ENCODE peak calls at places on chromosomes 11 and 22, in nine cellular contexts. W is dorsolateral prefrontal cortex, A is lung, U is esophagus squamous epithelium, Y is ovary, O is mammary epithelial cell, T is upper lobe of right lung, L is GM23338, V is cardiac muscle cell. R is an unnamed sample.
A peak's percentile ranks its signal among the peaks of the same experiment; 100 is the strongest.

GRCh38 chr22:50444663-50445062 is 30.2 kb downstream of the SBF1 start:
- DNase-seq in W (no peak), O (peak; percentile 21), A (peak; percentile 85), T (no peak), U (no peak), V (peak; percentile 12), Y (peak; percentile 70), L (no peak), R (no peak)

GRCh38 chr11:35962373-35963138 is 18.7 kb downstream of the LDLRAD3 start:
- DNase-seq in O (no peak), Y (no peak), L (no peak), T (no peak), W (no peak), V (no peak), U (no peak), A (no peak), R (no peak)

GRCh38 chr11:17012712-17013547 is 1.3 kb downstream of the PLEKHA7 start:
- DNase-seq in V (peak; percentile 64), U (no peak), T (peak; percentile 77), W (no peak), A (peak; percentile 46), O (peak; percentile 81), L (peak; percentile 72), Y (peak; percentile 57), R (no peak)

GRCh38 chr11:12787847-12788246 is 113.6 kb downstream of the TEAD1 start:
- DNase-seq in L (no peak), V (no peak), U (no peak), A (no peak), W (no peak), Y (no peak), T (no peak), O (peak; percentile 45), R (no peak)

GRCh38 chr11:44877908-44878459 is 72.7 kb downstream of the TP53I11 start:
- DNase-seq in V (no peak), O (no peak), U (no peak), L (peak; percentile 46), A (no peak), T (no peak), Y (peak; percentile 35), W (no peak), R (no peak)

GRCh38 chr22:33409134-33409533 is 351.0 kb upstream of the SYN3 start:
- DNase-seq in Y (no peak), V (no peak), T (no peak), L (peak; percentile 25), O (no peak), A (no peak), U (no peak), W (no peak), R (no peak)

GRCh38 chr11:57786436-57786835 is 24.8 kb downstream of the CTNND1 start:
- DNase-seq in L (no peak), V (no peak), T (no peak), W (no peak), O (no peak), U (no peak), A (no peak), Y (no peak), R (no peak)

GRCh38 chr22:50018608-50019291 is 6.2 kb upstream of the IL17REL start:
- DNase-seq in A (no peak), T (no peak), V (no peak), W (no peak), U (no peak), L (no peak), O (no peak), Y (no peak), R (no peak)

GRCh38 chr22:41526226-41526531 is 18.1 kb downstream of the POLR3H start:
- DNase-seq in Y (no peak), T (no peak), V (no peak), A (no peak), L (no peak), W (no peak), O (no peak), U (no peak), R (no peak)

GRCh38 chr11:128761339-128761738 is 67.5 kb downstream of the FLI1 start:
- DNase-seq in A (no peak), W (no peak), V (no peak), O (no peak), Y (no peak), U (no peak), T (no peak), L (no peak), R (no peak)

GRCh38 chr11:123577081-123577598 is 77.3 kb downstream of the SCN3B start:
- DNase-seq in V (peak; percentile 71), O (peak; percentile 20), Y (peak; percentile 82), L (peak; percentile 86), U (no peak), A (peak; percentile 65), T (peak; percentile 81), W (peak; percentile 77), R (no peak)

GRCh38 chr22:38257650-38258246 is 15.1 kb downstream of the TMEM184B start:
- DNase-seq in W (no peak), A (no peak), Y (peak; percentile 74), O (no peak), U (no peak), T (no peak), L (peak; percentile 45), V (peak; percentile 38), R (no peak)

DNA sequence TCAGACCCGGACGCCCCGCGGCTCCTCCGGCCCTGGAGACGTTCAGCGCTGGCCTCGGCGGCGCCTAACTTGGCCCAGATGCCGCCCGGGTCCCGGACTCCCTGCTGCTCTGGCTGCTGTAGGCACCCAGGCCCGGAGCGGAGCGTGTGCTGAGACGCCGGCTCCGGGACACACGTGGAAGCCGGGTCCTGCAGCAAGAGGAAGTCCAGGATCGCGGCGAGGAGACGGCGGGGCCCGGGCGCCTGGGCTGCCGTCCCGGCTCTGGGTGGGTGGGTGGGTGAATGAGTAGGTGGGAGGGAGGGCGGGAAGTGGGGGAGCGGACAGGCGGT is 223 bp downstream of the WT1 start:
- DNase-seq in A (no peak), L (peak; percentile 45), W (no peak), U (no peak), T (no peak), Y (no peak), V (no peak), O (no peak), R (no peak)
- H3K27ac ChIP-seq in A (no peak overlapping the region), L (no peak overlapping the region), W (no peak overlapping the region), U (no peak overlapping the region), T (no peak overlapping the region), Y (peak overlapping the region; percentile 94), V (no peak overlapping the region), O (no peak overlapping the region), R (no peak overlapping the region)

DNA sequence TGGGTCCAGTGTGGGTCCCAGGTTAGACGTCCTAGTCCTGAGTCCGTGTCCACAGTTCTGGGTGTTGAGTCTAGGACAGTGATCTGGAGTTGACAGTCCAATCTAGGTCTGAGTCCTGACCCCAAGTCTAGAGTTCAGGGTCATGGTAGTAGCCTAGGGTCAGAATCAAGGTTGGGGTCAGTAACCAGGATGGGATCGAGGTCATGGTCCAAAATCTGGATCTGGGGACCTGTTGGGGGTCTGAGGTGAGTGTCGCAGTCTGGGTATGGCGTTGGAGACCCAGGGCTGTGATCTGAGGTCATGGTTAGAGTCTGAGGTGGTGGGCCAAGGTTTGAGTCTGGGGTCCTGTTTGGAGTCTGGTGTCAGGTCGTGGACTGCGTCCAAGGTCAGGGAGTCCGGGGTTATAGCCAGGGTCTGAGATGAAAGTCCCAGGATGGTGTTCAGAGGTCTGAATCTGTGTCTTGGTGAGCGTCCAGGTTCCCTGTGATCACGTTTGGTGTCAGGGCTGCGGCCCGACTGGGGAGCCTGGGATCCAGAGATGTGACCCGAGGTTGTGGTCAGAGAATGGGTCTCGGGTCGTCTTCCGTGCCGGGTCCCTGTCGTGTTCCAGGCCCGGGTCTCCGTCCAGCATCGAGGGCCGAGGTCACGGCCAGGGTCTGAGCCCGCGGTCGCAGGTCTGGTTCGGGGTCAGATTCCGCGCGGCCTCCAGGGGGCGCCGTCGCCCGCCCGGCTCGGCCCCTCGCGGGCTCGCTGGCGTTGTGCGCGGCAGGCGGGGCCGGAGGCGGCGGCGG is 445 bp upstream of the GRK2 start:
- DNase-seq in A (peak; percentile 81), Y (peak; percentile 82), V (peak; percentile 82), L (peak; percentile 84), U (no peak), T (peak; percentile 91), O (peak; percentile 46), W (peak; percentile 55), R (no peak)
- H3K4me3 ChIP-seq in A (no peak overlapping the region), Y (peak overlapping the region; percentile 16), V (no peak overlapping the region), L (peak overlapping the region; percentile 47), U (peak overlapping the region; percentile 19), T (peak overlapping the region; percentile 14), O (peak overlapping the region; percentile 33), W (peak overlapping the region; percentile 45), R (peak overlapping the region; percentile 46)

DNA sequence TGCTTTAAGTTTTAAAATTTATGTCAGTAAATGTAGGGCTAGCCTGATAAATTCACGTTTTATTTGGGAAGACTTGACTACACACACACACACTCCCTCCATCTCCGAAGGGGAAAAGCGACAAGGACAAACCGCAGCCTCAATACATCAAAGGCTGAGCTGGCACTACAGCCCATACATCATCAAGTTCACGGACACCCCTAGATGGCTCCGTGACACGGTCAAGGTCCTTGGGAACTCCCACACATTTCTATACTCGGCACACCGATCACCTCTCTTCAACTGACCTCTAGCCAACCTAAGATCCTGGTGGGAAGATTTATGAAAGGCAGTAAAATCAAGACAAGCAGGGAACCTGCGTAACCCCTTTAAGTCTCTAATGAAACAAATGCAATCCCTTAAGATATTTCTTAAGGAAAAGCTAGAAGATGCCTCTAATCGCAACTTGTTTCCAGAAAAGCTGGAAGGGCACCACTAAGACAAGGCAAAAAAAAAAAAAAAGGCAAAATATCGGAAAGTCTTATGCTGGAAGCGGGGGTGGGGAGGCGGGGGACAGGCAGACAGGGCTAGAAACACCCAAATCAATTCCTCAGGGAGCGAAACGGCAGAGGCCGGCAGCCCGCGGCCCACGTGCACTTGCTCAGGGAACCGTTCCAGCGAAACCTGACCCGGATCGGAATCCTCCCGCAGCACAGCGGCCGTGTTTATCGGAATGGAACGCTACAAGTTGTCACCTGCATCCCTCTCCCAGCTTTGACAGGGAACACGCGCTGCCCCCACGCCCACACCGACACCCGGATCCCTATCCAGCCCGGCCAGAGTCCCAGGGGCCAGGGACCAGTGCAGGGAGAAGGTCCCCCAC is 1.5 kb downstream of the ARHGAP20 start:
- DNase-seq in V (peak; percentile 48), Y (peak; percentile 52), T (peak; percentile 76), W (peak; percentile 35), O (no peak), U (no peak), L (peak; percentile 62), A (peak; percentile 52), R (no peak)
- H3K27ac ChIP-seq in V (no peak overlapping the region), Y (no peak overlapping the region), T (no peak overlapping the region), W (peak overlapping the region; percentile 73), O (no peak overlapping the region), U (peak overlapping the region; percentile 72), L (no peak overlapping the region), A (no peak overlapping the region), R (no peak overlapping the region)

DNA sequence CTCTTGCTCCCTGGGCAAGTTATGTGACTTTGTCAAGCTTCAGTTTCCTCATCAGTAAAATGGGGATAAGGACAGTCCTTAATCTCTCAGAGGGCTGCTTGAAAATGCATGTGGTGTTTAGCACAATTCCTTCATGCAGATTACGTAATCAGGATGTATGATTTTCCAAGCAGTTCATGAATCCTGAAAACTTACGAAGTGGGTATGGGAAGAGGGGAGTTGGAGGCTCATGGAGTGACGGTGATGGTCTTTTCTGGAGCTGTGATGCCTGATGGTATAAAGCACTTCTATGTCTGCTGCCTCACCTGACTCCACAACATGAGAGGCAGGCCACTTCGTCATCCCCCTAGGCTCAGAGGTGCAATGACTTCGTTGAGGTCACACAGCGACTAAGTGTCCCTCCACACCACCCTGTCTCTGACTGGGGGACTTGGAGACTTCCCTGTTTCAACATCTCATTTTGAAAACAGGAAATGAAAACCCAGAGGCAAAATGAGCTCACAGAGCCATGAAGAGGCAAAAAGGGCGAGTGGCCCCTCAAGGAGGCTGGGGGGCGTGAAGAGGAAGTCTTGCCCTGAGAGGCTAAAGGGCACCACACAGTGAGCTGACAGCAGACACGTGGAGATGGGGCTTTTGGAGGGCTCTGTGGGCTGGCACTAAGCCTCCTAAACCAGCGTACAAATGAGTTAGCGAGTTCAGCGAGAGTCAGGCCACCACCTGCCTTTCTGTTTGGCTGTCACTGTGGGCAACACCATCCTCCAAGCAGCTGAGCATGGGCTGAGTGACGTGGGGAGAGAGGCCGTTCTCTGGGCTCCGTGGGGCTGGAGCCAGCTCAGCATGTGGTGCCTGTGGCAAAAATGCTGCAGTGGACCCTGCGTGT is 10.1 kb downstream of the MCM5 start:
- DNase-seq in O (no peak), T (peak; percentile 81), Y (no peak), V (no peak), W (peak; percentile 35), A (peak; percentile 41), U (no peak), L (no peak), R (no peak)
- H3K4me3 ChIP-seq in O (no peak overlapping the region), T (no peak overlapping the region), Y (no peak overlapping the region), V (no peak overlapping the region), W (no peak overlapping the region), A (no peak overlapping the region), U (no peak overlapping the region), L (no peak overlapping the region), R (no peak overlapping the region)

R was measured in thoracic aorta.